ENCODE peak calls at places on chromosomes 12 and 14, in four cellular contexts. K, W, Y and V are unnamed samples.

GRCh38 chr12:7100239-7100638 is 8.0 kb upstream of the C1R start:
- DNase-seq in Y (no peak), W (no peak), K (no peak), V (no peak)

GRCh38 chr12:9363145-9363544 is 154.9 kb upstream of the PZP start:
- DNase-seq in Y (no peak), K (no peak), W (no peak), V (no peak)

GRCh38 chr14:63857467-63858030 is 4.7 kb downstream of the SYNE2 start:
- DNase-seq in Y (no peak), W (no peak), K (no peak), V (no peak)

GRCh38 chr14:61560323-61560722 is 135.0 kb upstream of the HIF1A start:
- DNase-seq in K (no peak), Y (no peak), W (peak; percentile 65), V (no peak)

GRCh38 chr12:49345048-49345839 is 1.4 kb upstream of the DNAJC22 start:
- DNase-seq in K (no peak), W (no peak), Y (no peak), V (no peak)

GRCh38 chr14:56996721-56997399 is 186.6 kb upstream of the OTX2 start:
- DNase-seq in K (peak; percentile 23), Y (no peak), W (no peak), V (no peak)

GRCh38 chr12:109761631-109761950 is 48.0 kb downstream of the FAM222A start:
- DNase-seq in K (no peak), Y (no peak), W (no peak), V (no peak)

GRCh38 chr12:90021729-90022249 is 313.2 kb upstream of the ATP2B1 start:
- DNase-seq in K (no peak), W (no peak), Y (no peak), V (no peak)

GRCh38 chr12:95623554-95624170 is 72.4 kb upstream of the USP44 start:
- DNase-seq in Y (peak; percentile 62), K (peak; percentile 66), W (peak; percentile 73), V (peak; percentile 81)

GRCh38 chr14:56461876-56462275 is 117.7 kb upstream of the TMEM260 start:
- DNase-seq in W (no peak), K (no peak), Y (no peak), V (no peak)

GRCh38 chr14:72562300-72562699 is 331.6 kb downstream of the DPF3 start:
- DNase-seq in K (no peak), W (no peak), Y (no peak), V (no peak)

GRCh38 chr12:94844452-94844851 is 159.0 kb downstream of the NDUFA12 start:
- DNase-seq in W (no peak), K (no peak), Y (no peak), V (no peak)

GRCh38 chr14:22561366-22561660 is 27.7 kb downstream of the DAD1 start:
- DNase-seq in W (no peak), K (no peak), Y (no peak), V (no peak)

GRCh38 chr14:91848602-91849001 is 18.7 kb downstream of the TC2N start:
- DNase-seq in Y (no peak), W (no peak), K (no peak), V (no peak)

GRCh38 chr12:56159482-56160105 is 1.4 kb downstream of the MYL6 start:
- DNase-seq in K (no peak), Y (no peak), W (no peak), V (no peak)

GRCh38 chr14:44960146-44960545 is 1.6 kb downstream of the KLHL28 start:
- DNase-seq in Y (no peak), W (no peak), K (no peak), V (no peak)

GRCh38 chr14:55427439-55427838 is 13.0 kb downstream of the TBPL2 start:
- DNase-seq in K (peak; percentile 70), Y (peak; percentile 28), W (no peak), V (no peak)

GRCh38 chr12:123892853-123893252 is 79.8 kb downstream of the CCDC92 start:
- DNase-seq in K (no peak), W (no peak), Y (no peak), V (no peak)

GRCh38 chr12:115444336-115444735 is 760.4 kb upstream of the TBX3 start:
- DNase-seq in K (no peak), Y (no peak), W (no peak), V (no peak)

GRCh38 chr12:111434680-111435338 is 29.1 kb downstream of the SH2B3 start:
- DNase-seq in K (no peak), W (no peak), Y (no peak), V (no peak)

GRCh38 chr12:1880876-1881275 is 37.6 kb downstream of the CACNA2D4 start:
- DNase-seq in Y (no peak), W (no peak), K (no peak), V (no peak)

DNA sequence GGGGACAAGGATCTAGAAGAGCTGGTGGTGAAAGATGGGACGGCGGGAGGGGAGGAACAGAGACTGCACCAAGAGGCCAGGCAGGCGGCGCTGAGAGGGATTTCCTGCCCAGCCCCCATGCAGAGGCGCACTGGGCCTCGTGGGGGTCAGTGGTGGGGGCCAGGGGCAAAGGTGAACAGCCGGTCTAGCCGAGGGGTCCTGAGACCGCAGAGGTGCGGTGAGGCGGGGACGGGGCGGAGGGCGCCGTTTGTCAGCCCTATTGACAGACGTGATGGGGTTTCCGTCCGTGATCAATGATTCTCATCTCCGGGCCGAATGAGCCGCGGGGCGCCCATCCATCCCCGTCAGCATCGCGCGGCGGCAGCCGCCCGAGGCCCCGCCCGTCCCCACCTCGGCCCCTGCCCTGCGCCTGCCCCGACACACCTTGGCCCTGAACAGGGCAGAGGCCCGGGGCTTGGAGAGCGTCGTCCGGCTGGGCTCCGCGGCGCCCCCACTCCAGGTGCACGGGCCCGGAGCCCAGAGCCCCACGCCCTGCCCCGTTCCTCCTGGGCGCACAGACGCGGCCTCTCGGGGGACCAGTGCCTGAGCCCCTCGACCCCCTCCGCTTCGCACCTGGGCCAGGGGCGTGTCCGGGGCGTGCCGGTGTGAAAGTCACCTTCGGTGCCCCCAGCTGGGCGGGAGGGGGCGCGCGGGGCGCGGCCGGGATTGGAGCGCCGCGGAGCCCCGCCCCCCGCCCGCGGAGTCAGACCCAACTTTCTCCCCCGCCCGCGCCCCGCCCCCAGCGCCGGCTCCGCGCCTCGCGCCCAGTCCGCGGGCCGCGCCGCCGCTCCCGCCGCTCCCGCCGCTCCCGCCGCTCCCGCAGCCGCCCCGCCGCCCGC is at the start of gene NXPH4:
- DNase-seq in W (no peak), K (no peak), Y (peak; percentile 86), V (peak; percentile 84)
- TF ChIP-seq FOSL1 in W (no peak), K (no peak), Y (no peak), V (no peak)

GRCh38 chr12:69052613-69053408 is 119.8 kb upstream of the CPM start:
- DNase-seq in Y (no peak), K (peak; percentile 24), W (peak; percentile 91), V (peak; percentile 71)
- H3K4me2 ChIP-seq in Y (no peak overlapping the region), K (peak overlapping the region; percentile 67), W (peak overlapping the region; percentile 69), V (no peak overlapping the region)

DNA sequence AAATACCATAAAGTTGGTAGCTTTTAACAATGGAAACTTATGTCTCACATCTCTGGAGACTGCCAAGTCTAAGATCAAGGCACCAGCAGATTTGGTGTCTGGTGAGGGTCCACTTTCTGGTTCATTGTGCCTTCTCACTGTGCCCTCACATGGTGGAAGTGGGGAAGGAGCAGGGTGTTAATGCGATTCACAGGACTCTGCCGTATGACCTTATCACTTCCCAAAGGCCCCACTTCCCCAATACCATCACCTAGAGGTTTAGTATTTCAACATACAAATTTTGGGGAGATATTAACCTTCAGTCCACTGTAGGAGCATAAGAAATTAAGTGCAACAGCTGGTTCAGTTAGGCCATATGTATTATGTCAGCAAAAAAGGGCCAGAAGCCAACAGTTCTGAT is 24.8 kb downstream of the DDHD1 start:
- DNase-seq in W (no peak), K (no peak), Y (no peak), V (no peak)
- H3K79me2 ChIP-seq in W (no peaks in the 10 kb centered on the region), K (peaks cover 80% of the 10 kb centered on the region), Y (peaks cover 20% of the 10 kb centered on the region), V (peaks cover 11% of the 10 kb centered on the region)

GRCh38 chr12:52323416-52324067 is 2.3 kb upstream of the KRT83 start:
- DNase-seq in W (no peak), Y (no peak), K (no peak), V (no peak)
- TF ChIP-seq FOSL1 in W (no peak), Y (no peak), K (no peak), V (no peak)

DNA sequence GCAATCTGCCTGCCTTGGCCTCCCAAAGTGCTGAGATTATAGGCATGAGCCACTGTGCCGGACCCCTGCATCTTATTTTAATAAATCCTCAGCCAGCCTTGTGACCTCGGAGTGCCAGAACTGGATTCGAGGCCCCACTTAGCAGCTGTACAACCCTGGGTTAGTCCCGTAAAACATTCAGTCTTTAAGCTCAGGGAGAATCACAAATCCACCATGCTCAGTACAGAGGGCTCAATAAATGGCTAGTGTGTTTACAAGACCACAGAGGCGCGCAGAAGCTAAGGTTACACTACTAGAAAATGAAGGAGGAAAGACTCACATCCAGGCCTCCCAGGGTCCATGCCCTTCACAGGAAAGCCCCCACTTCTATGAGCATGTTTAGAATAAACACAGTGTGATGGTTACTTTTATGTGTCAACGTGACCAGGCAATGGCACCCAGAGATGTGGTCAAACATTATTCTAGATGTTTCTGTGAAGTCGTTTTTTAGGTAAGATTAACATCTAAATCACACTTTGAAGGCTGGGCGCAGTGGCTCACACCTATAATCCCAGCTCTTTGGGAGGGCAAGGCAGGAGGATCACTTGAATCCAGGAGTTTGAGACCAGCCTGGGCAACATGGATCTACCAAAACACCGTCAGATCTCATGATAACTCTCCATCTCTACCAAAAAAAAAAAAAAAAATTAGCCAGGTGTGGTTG is 55.3 kb downstream of the CLMN start:
- DNase-seq in K (no peak), Y (no peak), W (no peak), V (no peak)
- H3K4me2 ChIP-seq in K (peak overlapping the region; percentile 72), Y (no peak overlapping the region), W (no peak overlapping the region), V (no peak overlapping the region)

DNA sequence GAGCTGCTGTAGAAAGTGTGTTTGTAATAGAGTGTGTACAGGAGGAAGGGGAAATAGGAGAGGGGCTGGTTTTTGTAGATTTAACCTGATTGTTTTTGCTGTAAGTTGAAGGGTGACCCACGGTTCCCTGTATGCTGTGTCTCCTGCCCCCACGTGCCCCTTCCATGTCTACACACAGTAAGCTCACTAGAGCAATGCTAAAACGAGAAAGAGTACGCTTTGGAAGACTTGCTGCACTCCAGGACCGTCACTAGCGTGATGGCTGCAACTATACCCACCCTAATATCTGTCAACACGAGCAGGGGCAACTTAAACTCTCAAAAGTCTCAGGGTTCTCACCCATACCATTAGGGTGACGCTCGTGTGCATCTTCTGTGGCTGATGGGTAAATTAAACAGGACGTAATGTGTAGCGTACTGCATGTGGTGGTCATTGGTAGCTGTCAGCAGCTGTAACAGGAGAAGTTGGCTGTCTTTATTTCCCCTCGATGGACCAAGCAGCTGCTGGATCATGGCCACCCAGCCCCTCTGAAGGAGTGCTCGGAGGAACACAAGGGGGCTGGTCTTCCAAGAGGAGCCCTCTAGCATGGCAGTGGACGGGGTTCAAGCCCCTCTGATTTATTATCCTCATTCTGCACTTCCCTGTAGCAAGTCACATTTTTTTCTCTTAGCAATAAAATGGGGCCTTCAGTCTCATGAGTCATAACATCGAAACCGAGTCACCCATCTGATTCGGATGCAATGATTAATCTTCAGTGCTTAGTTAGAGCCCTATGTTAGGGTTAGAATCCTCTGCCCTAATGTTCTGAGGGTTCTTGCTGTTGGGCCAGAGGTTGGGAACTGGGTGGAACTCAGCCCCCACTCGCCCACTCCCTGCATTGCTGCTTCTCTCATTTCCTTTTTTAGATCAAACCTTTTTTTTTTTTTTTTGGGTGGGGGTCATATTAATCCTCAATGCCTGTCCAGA is 14.0 kb downstream of the CCND2 start:
- DNase-seq in W (no peak), Y (no peak), K (no peak), V (no peak)
- H3K79me2 ChIP-seq in W (no peaks in the 10 kb centered on the region), Y (peaks cover 62% of the 10 kb centered on the region), K (no peaks in the 10 kb centered on the region), V (peaks cover 2% of the 10 kb centered on the region)

GRCh38 chr14:58584383-58584782 is 53.4 kb upstream of the DACT1 start:
- DNase-seq in Y (no peak), W (no peak), K (no peak), V (no peak)

GRCh38 chr14:58587271-58587670 is 50.5 kb upstream of the DACT1 start:
- DNase-seq in Y (no peak), K (no peak), W (no peak), V (no peak)
- TF ChIP-seq FOSL1 in Y (no peak), K (no peak), W (no peak), V (no peak)